ENCODE peak calls at places on chromosome 16, in four cellular contexts. T, M, I and U are unnamed samples. For H3K36me3, the result is how much of the 10 kb centered on the place peaks cover.

GRCh38 chr16:12629271-12629670 is 174.4 kb downstream of the CPPED1 start:
- DNase-seq in I (no peak), T (no peak), M (no peak), U (no peak)

GRCh38 chr16:57253410-57253927 is 8.4 kb downstream of the ARL2BP start:
- DNase-seq in M (no peak), I (no peak), T (peak), U (peak)

GRCh38 chr16:5905935-5906334 is 808.3 kb upstream of the EEF2KMT start:
- DNase-seq in I (no peak), T (no peak), M (no peak), U (peak)

GRCh38 chr16:57648125-57648524 is 19.7 kb downstream of the ADGRG1 start:
- DNase-seq in M (no peak), I (no peak), T (no peak), U (no peak)

GRCh38 chr16:56855936-56856335 is 9.1 kb upstream of the SLC12A3 start:
- DNase-seq in I (no peak), T (no peak), M (no peak), U (no peak)

GRCh38 chr16:84836234-84836647 is 16.5 kb downstream of the CRISPLD2 start:
- DNase-seq in I (no peak), T (peak), M (peak), U (peak)

GRCh38 chr16:53968454-53968853 is 264.5 kb downstream of the FTO start:
- DNase-seq in M (no peak), T (no peak), I (no peak), U (peak)

GRCh38 chr16:9976641-9977040 is 205.6 kb downstream of the GRIN2A start:
- DNase-seq in T (no peak), M (no peak), I (no peak), U (no peak)

GRCh38 chr16:84730406-84731106 is 30.8 kb downstream of the USP10 start:
- DNase-seq in T (peak), I (no peak), M (peak), U (peak)

GRCh38 chr16:71473891-71474290 is 11.8 kb upstream of the ZNF23 start:
- DNase-seq in M (no peak), I (no peak), T (peak), U (peak)

GRCh38 chr16:10828851-10829331 is 10.3 kb upstream of the TVP23A start:
- DNase-seq in I (no peak), T (peak), M (peak), U (peak)

GRCh38 chr16:66388350-66389139 is 22.1 kb downstream of the CDH5 start:
- DNase-seq in T (no peak), I (no peak), M (no peak), U (no peak)

GRCh38 chr16:83269541-83269940 is 538.2 kb upstream of the HSBP1 start:
- DNase-seq in M (no peak), I (no peak), T (no peak), U (no peak)

GRCh38 chr16:84191466-84191865 is 509 bp downstream of the ADAD2 start:
- DNase-seq in I (no peak), M (no peak), T (no peak), U (no peak)

GRCh38 chr16:57138281-57138935 is 46.0 kb downstream of the CPNE2 start:
- DNase-seq in T (no peak), I (no peak), M (no peak), U (no peak)

GRCh38 chr16:81732699-81733098 is 46.4 kb upstream of the PLCG2 start:
- DNase-seq in M (no peak), T (no peak), I (no peak), U (no peak)

GRCh38 chr16:84228321-84228838 is 11.4 kb downstream of the KCNG4 start:
- DNase-seq in I (no peak), T (peak), M (peak), U (peak)

GRCh38 chr16:48101069-48101674 is 54.6 kb downstream of the ABCC12 start:
- DNase-seq in T (no peak), I (no peak), M (no peak), U (peak)

GRCh38 chr16:77569406-77569805 is 134.6 kb upstream of the ADAMTS18 start:
- DNase-seq in I (no peak), M (peak), T (no peak), U (no peak)

GRCh38 chr16:21599994-21600773 is 807 bp downstream of the METTL9 start:
- DNase-seq in I (no peak), M (no peak), T (peak), U (peak)

GRCh38 chr16:48564544-48565444 is 45.2 kb downstream of the N4BP1 start:
- DNase-seq in T (no peak), M (no peak), I (no peak), U (no peak)

GRCh38 chr16:54374136-54374535 is 87.5 kb upstream of the IRX3 start:
- DNase-seq in T (no peak), M (peak), I (no peak), U (no peak)

GRCh38 chr16:77780378-77780837 is 8.0 kb upstream of the VAT1L start:
- DNase-seq in T (peak), I (no peak), M (peak), U (peak)

GRCh38 chr16:60166111-60166510 is 1432.0 kb upstream of the GOT2 start:
- DNase-seq in T (peak), I (no peak), M (no peak), U (peak)

GRCh38 chr16:85358704-85359146 is 246.5 kb upstream of the CIBAR2 start:
- DNase-seq in I (no peak), T (no peak), M (no peak), U (no peak)

GRCh38 chr16:3259829-3260228 is 3.4 kb upstream of the MEFV start:
- DNase-seq in M (no peak), T (no peak), I (no peak), U (no peak)

GRCh38 chr16:3842994-3843393 is 37.5 kb downstream of the CREBBP start:
- DNase-seq in I (no peak), T (no peak), M (no peak), U (no peak)

GRCh38 chr16:3484328-3485096 is 10.8 kb downstream of the C16orf90 start:
- DNase-seq in M (no peak), T (no peak), I (no peak), U (no peak)

GRCh38 chr16:70805380-70805779 is 4.4 kb upstream of the VAC14 start:
- DNase-seq in I (no peak), M (no peak), T (no peak), U (peak)

GRCh38 chr16:78098087-78098486 is 1.4 kb upstream of the WWOX start:
- DNase-seq in T (no peak), M (no peak), I (no peak), U (no peak)

GRCh38 chr16:75266738-75267630 is 15.6 kb upstream of the BCAR1 start:
- DNase-seq in T (no peak), I (no peak), M (no peak), U (no peak)

GRCh38 chr16:23104032-23104955 is 45.0 kb downstream of the USP31 start:
- DNase-seq in M (no peak), T (no peak), I (no peak), U (peak)

GRCh38 chr16:81614654-81615359 is 164.3 kb upstream of the PLCG2 start:
- DNase-seq in T (no peak), M (no peak), I (no peak), U (no peak)

GRCh38 chr16:74797414-74797813 is 22.8 kb upstream of the FA2H start:
- DNase-seq in I (no peak), T (no peak), M (no peak), U (no peak)

GRCh38 chr16:4667203-4667983 is 26.0 kb upstream of the NUDT16L1 start:
- DNase-seq in M (no peak), T (no peak), I (no peak), U (no peak)

GRCh38 chr16:60073376-60073775 is 1339.3 kb upstream of the GOT2 start:
- DNase-seq in M (no peak), I (no peak), T (peak), U (no peak)

GRCh38 chr16:70508752-70509151 is 14.6 kb downstream of the COG4 start:
- DNase-seq in I (no peak), T (peak), M (no peak), U (peak)

GRCh38 chr16:28207425-28207824 is 4.3 kb downstream of the XPO6 start:
- DNase-seq in I (no peak), M (no peak), T (no peak), U (no peak)
- H3K36me3 ChIP-seq in I (half or more), M (under half), T (under half), U (under half)

GRCh38 chr16:1451702-1452392 is 7.5 kb upstream of the CCDC154 start:
- DNase-seq in I (no peak), M (no peak), T (no peak), U (no peak)
- H3K36me3 ChIP-seq in I (under half), M (under half), T (under half), U (under half)

GRCh38 chr16:88739975-88740726 is 33.8 kb downstream of the CTU2 start:
- DNase-seq in M (no peak), T (no peak), I (no peak), U (no peak)
- H3K36me3 ChIP-seq in M (under half), T (under half), I (under half), U (under half)

DNA sequence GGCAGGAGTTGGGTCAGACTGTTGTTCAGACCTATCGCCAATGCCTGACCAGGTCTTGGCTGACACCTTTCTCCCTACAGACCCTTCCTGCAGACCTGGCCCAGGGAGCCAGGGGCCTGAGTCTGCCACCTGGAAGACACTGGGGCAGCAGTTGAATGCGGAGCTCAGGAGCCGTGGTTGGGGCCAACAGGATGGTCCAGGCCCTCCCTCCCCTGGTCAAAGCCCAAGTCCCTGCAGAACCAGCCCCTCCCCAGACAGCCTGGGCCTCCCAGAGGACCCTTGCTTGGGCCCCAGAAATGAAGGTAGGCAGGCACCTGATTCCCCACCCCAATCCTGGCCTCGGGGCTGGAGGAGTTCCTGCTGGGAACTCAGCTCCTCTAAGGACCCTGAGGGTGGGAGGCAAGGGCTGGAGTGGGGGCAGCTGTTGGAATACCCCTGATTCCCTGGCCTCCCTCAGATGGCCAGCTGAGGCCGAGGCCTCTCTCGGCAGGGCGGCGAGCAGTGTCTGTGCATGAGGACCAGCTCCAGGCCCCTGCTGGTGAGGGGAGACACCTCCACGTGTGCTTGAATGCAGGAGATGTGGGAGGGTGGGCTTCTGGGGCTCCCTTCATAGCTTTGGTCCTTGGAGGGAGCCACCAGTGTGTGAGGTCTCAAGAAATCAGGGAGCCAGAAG is 3.6 kb downstream of the ACD start:
- DNase-seq in I (no peak), T (no peak), M (no peak), U (no peak)
- H3K36me3 ChIP-seq in I (under half), T (under half), M (under half), U (under half)

GRCh38 chr16:50298591-50299507 is 32.5 kb downstream of the ADCY7 start:
- DNase-seq in M (no peak), I (no peak), T (no peak), U (no peak)
- H3K36me3 ChIP-seq in M (under half), I (half or more), T (under half), U (under half)

GRCh38 chr16:29984764-29985147 is 10.7 kb downstream of the HIRIP3 start:
- DNase-seq in M (no peak), I (no peak), T (no peak), U (no peak)

GRCh38 chr16:29982560-29983419 is 9.1 kb downstream of the TAOK2 start:
- DNase-seq in T (no peak), I (no peak), M (no peak), U (no peak)

GRCh38 chr16:29985271-29985811 is 10.1 kb downstream of the HIRIP3 start:
- DNase-seq in T (no peak), M (no peak), I (no peak), U (no peak)

GRCh38 chr16:29983420-29984136 is 9.9 kb downstream of the TAOK2 start:
- DNase-seq in M (no peak), I (no peak), T (no peak), U (no peak)

DNA sequence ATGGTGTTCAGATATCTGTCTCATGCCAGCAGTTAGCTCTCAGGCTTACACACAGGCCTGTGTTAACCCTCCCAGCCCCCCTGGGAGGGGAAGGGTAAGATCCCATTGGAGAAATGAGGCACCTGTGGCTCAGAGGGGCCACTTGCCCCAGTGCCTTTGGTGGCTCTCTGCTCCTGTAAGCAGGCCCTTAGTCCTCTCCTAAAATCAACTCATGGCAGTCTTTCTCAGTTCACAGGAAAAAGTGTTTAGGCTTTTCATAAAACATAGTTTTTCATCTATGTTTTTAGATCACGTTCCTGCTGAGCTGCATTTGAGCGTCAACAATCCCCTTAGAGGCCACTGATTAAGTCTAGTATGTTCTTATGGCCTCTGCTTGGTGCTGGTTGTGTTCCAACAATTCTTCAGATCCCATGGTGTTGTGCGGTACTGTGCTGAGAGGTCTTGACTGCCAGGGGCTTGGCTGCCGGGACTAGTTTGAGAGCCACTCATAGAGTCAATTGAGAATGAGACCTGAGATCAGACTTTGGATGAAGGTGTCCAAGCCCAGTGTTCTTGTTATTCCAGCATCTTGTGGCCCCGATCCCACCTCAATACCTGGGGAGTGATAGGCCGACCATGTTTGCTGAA is 10.6 kb downstream of the TAOK2 start:
- DNase-seq in T (no peak), I (no peak), M (no peak), U (no peak)
- H3K36me3 ChIP-seq in T (under half), I (half or more), M (half or more), U (under half)

DNA sequence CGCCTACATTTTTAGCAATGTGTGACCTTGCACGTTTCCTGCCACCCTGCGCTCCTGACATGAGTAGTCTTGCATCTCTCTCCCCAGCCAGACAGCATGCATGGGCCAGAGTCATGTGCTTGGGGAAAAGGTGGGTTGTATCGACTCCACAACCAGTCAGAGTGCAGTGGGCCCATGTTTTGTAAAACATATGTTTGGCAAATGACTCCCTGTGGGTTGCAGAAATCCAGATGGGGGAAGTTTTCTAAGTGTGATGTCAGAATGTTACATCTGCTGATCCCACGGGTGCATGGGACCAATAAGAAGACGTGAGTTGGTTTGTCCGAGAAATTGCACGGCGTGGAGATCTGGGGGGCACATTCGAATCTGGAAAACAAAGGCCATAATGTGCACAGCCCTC is 147.1 kb downstream of the FOXL1 start:
- DNase-seq in T (no peak), M (no peak), I (no peak), U (no peak)
- H3K36me3 ChIP-seq in T (under half), M (under half), I (under half), U (under half)

DNA sequence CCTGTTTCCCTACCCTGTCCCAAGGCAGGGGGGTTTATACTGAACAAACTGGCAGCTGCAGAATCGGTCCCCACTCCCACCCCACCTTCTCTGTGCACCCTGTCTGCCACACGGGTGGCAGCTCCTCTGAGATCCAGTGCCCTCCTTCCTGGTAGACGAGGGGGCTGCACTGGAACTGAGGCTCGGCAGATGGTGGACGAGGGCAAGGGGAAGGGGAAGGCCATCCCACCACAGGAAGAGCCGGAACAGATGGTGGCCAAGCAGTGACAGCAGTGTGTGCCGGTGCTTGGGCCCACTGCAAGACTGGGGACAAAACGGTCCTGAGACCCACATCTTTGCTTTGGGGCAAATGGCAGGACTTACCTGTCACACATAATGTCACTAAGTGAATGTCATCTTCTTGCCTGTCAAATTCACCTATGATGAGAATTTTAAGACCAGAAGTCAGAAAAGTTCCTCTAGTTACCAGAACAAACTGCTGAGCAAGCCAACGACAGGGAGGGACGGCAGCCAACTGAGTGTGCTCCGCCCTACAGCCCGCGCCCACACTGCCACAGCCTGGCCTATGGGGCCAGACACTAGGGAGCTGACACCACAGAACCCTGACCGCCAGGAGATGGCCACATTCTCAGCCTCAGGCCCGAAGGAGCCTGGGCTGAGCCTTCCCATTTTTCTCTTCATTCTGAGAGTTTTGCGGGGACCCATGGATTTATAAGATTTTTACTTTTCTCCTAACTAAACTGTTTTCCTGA is 14.4 kb downstream of the NTAN1 start:
- DNase-seq in I (no peak), M (peak), T (no peak), U (no peak)
- H3K36me3 ChIP-seq in I (half or more), M (half or more), T (under half), U (under half)

DNA sequence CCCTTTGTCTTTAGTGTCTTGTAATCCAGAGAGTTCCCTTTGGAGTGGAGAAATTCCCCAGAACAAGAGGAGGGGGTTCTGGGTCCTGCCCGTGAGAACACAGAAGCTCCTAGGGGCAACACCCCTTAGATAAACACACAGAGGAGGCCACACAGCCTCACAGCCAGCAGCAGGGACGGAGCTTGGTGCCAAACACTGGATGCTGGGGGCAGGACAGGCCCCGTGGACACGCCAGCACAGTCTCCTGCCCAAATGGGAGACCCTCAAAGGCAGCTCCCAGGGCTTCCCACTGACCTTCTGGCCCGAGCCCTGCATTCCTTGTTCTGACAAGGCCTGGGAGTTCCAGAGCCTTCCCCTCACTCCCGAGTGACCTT is 31.8 kb upstream of the JPH3 start:
- DNase-seq in T (no peak), I (no peak), M (no peak), U (no peak)
- H3K36me3 ChIP-seq in T (under half), I (under half), M (under half), U (under half)